ENCODE peak calls at places on chromosomes 12 and 14, in six cellular contexts. U is CD4-positive, alpha-beta T cell; L is mesenteric fat pad; W is glomerular endothelial cell; S is naive thymus-derived CD8-positive, alpha-beta T cell; I is fibroblast of the conjunctiva. B is an unnamed sample.

GRCh38 chr12:131112016-131112415 is 158.3 kb downstream of the ADGRD1 start:
- DNase-seq in I (peak; percentile 31), U (no peak), L (no peak), S (no peak), W (no peak), B (no peak)

GRCh38 chr12:114440450-114441383 is 34.8 kb upstream of the TBX5 start:
- DNase-seq in W (no peak), L (no peak), I (no peak), U (no peak), S (no peak), B (no peak)

GRCh38 chr12:124829008-124829707 is 34.5 kb downstream of the SCARB1 start:
- DNase-seq in I (peak; percentile 89), L (no peak), S (no peak), U (no peak), W (no peak), B (no peak)

GRCh38 chr12:59803735-59804134 is 207.9 kb downstream of the SLC16A7 start:
- DNase-seq in W (no peak), U (no peak), L (no peak), S (no peak), I (no peak), B (no peak)

GRCh38 chr12:42963993-42964392 is 374.4 kb upstream of the PRICKLE1 start:
- DNase-seq in S (no peak), U (no peak), I (no peak), L (no peak), W (no peak), B (no peak)

GRCh38 chr14:85595981-85596380 is 66.0 kb downstream of the FLRT2 start:
- DNase-seq in L (no peak), W (no peak), I (no peak), S (no peak), U (no peak), B (peak; percentile 81)

GRCh38 chr14:29339491-29339890 is 572.9 kb downstream of the FOXG1 start:
- DNase-seq in U (no peak), W (no peak), L (no peak), I (no peak), S (no peak), B (peak; percentile 2)

GRCh38 chr12:4440187-4440941 is 5.3 kb downstream of the FGF6 start:
- DNase-seq in W (no peak), U (no peak), L (no peak), I (no peak), S (no peak), B (no peak)

GRCh38 chr14:73097421-73097820 is 38.9 kb upstream of the PSEN1 start:
- DNase-seq in S (no peak), U (no peak), I (no peak), W (no peak), L (no peak), B (no peak)

GRCh38 chr12:121495746-121496145 is 85.1 kb downstream of the KDM2B start:
- DNase-seq in I (no peak), S (no peak), L (no peak), U (no peak), W (no peak), B (no peak)

GRCh38 chr12:6858796-6859195 is 6.8 kb downstream of the USP5 start:
- DNase-seq in U (no peak), S (no peak), I (no peak), W (no peak), L (no peak), B (no peak)

GRCh38 chr12:95446511-95446910 is 27.4 kb upstream of the METAP2 start:
- DNase-seq in U (no peak), I (no peak), W (no peak), L (no peak), S (no peak), B (no peak)

GRCh38 chr14:99560946-99561683 is 42.9 kb downstream of the CCDC85C start:
- DNase-seq in L (no peak), I (no peak), W (no peak), U (no peak), S (no peak), B (no peak)

GRCh38 chr12:82627799-82628198 is 58.9 kb upstream of the TMTC2 start:
- DNase-seq in W (peak; percentile 16), U (no peak), L (no peak), S (no peak), I (peak; percentile 8), B (no peak)

GRCh38 chr14:104877806-104878550 is 12.9 kb downstream of the CEP170B start:
- DNase-seq in I (no peak), S (no peak), W (no peak), L (no peak), U (no peak), B (no peak)

GRCh38 chr12:118328486-118329340 is 44.0 kb downstream of the TAOK3 start:
- DNase-seq in L (no peak), I (no peak), W (no peak), U (no peak), S (no peak), B (no peak)

GRCh38 chr12:62409068-62409467 is 57.6 kb upstream of the MON2 start:
- DNase-seq in W (no peak), U (no peak), S (no peak), L (no peak), I (no peak), B (no peak)

GRCh38 chr12:53205747-53206146 is 1.3 kb downstream of the ITGB7 start:
- DNase-seq in U (no peak), S (no peak), W (no peak), L (no peak), I (peak; percentile 67), B (no peak)

GRCh38 chr14:90489306-90489705 is 92.5 kb downstream of the CALM1 start:
- DNase-seq in L (peak; percentile 59), U (no peak), W (no peak), S (no peak), I (no peak), B (no peak)

GRCh38 chr14:54550514-54550913 is 16.4 kb upstream of the SAMD4A start:
- DNase-seq in I (no peak), U (no peak), W (no peak), S (no peak), L (no peak), B (no peak)

GRCh38 chr14:32343926-32344430 is 14.9 kb downstream of the AKAP6 start:
- DNase-seq in I (no peak), S (no peak), W (no peak), L (no peak), U (no peak), B (no peak)

GRCh38 chr12:6188954-6189353 is 11.2 kb upstream of the CD9 start:
- DNase-seq in U (no peak), W (no peak), S (no peak), I (no peak), L (no peak), B (no peak)

GRCh38 chr12:7162691-7163114 is 26.8 kb upstream of the PEX5 start:
- DNase-seq in L (no peak), I (no peak), U (no peak), W (no peak), S (peak; percentile 32), B (no peak)

GRCh38 chr12:70365648-70366518 is at the start of gene KCNMB4:
- DNase-seq in W (no peak), S (peak; percentile 60), L (peak; percentile 90), U (peak; percentile 43), I (no peak), B (peak; percentile 54)

GRCh38 chr14:64209428-64210165 is 84.6 kb downstream of the ESR2 start:
- DNase-seq in W (no peak), I (no peak), L (no peak), U (no peak), S (no peak), B (no peak)

GRCh38 chr12:124917841-124918621 is 3.6 kb upstream of the UBC start:
- DNase-seq in S (no peak), I (no peak), W (no peak), L (no peak), U (no peak), B (peak; percentile 50)